ENCODE peak calls at places on chromosomes 4 and X, in seven cellular contexts. M is activated CD4-positive, alpha-beta T cell treated with anti-CD3 and anti-CD28 coated beads for 1 hour; C is fibroblast of pulmonary artery; O is HTR-8/SVneo; A is CD8-positive, alpha-beta memory T cell; I is AG20443; X is stimulated activated CD4-positive, alpha-beta T cell treated with anti-CD3 and anti-CD28 coated beads, Interleukin-2, amount 100 ng/mL, for 48 hours. J is an unnamed sample.

GRCh38 chr4:94763500-94763899 is 5.7 kb downstream of the BMPR1B start:
- DNase-seq in M (no peak), C (no peak), O (no peak), A (no peak), I (no peak), X (no peak), J (no peak)

GRCh38 chr4:136495076-136495475 is 1037.2 kb downstream of the PCDH18 start:
- DNase-seq in M (no peak), C (no peak), O (no peak), A (no peak), I (no peak), X (no peak), J (no peak)

GRCh38 chr4:2458546-2459491 is 10.1 kb upstream of the RNF4 start:
- DNase-seq in M (no peak), C (no peak), O (no peak), A (no peak), I (no peak), X (no peak), J (no peak)

GRCh38 chr4:72951628-72952027 is 117.9 kb downstream of the COX18 start:
- DNase-seq in M (no peak), C (no peak), O (no peak), A (no peak), I (no peak), X (no peak), J (no peak)

GRCh38 chrX:76127341-76127740 is 45.5 kb upstream of the PBDC1 start:
- DNase-seq in M (no peak), C (no peak), O (no peak), A (no peak), I (no peak), X (no peak), J (peak; percentile 0)

GRCh38 chr4:72527038-72527646 is 41.9 kb downstream of the ADAMTS3 start:
- DNase-seq in M (no peak), C (no peak), O (no peak), A (no peak), I (no peak), X (no peak), J (no peak)

GRCh38 chrX:151970661-151971060 is 3.8 kb downstream of the GABRE start:
- DNase-seq in M (no peak), C (peak; percentile 94), O (peak; percentile 39), A (no peak), I (peak; percentile 87), X (no peak), J (peak; percentile 17)

GRCh38 chr4:126628933-126629332 is 1003.8 kb upstream of the INTU start:
- DNase-seq in M (no peak), C (no peak), O (no peak), A (no peak), I (no peak), X (no peak), J (no peak)

GRCh38 chr4:73828945-73829344 is 7.5 kb upstream of the CXCL6 start:
- DNase-seq in M (no peak), C (peak; percentile 83), O (no peak), A (no peak), I (no peak), X (no peak), J (peak; percentile 52)

GRCh38 chr4:138910201-138910913 is 105.2 kb upstream of the NOCT start:
- DNase-seq in M (no peak), C (peak; percentile 34), O (no peak), A (no peak), I (no peak), X (no peak), J (peak; percentile 17)

GRCh38 chr4:7055111-7055989 is 12.2 kb downstream of the TADA2B start:
- DNase-seq in M (no peak), C (no peak), O (no peak), A (no peak), I (no peak), X (no peak), J (peak; percentile 67)

GRCh38 chrX:768596-768995 is 138.0 kb downstream of the SHOX start:
- DNase-seq in M (no peak), C (no peak), O (no peak), A (no peak), I (no peak), X (no peak), J (no peak)

GRCh38 chr4:30938956-30939528 is 218.9 kb downstream of the PCDH7 start:
- DNase-seq in M (no peak), C (no peak), O (no peak), A (no peak), I (no peak), X (no peak), J (no peak)

GRCh38 chr4:10753326-10753725 is 68.8 kb upstream of the CLNK start:
- DNase-seq in M (no peak), C (peak; percentile 13), O (no peak), A (no peak), I (no peak), X (no peak), J (no peak)

GRCh38 chrX:41722816-41723215 is 1.2 kb upstream of the GPR82 start:
- DNase-seq in M (no peak), C (peak; percentile 30), O (no peak), A (no peak), I (peak; percentile 8), X (no peak), J (no peak)

GRCh38 chr4:75344915-75345314 is 169.3 kb downstream of the RCHY1 start:
- DNase-seq in M (no peak), C (peak; percentile 80), O (peak; percentile 4), A (no peak), I (peak; percentile 8), X (no peak), J (no peak)

GRCh38 chr4:157204634-157205244 is 15.8 kb upstream of the GRIA2 start:
- DNase-seq in M (no peak), C (peak; percentile 21), O (no peak), A (no peak), I (no peak), X (peak; percentile 21), J (peak; percentile 53)

J was measured in dermis blood vessel endothelial cell.